ENCODE peak calls at places on chromosome 11, in six cellular contexts. R is NCI-H345; H is AG09309; X is activated naive CD4-positive, alpha-beta T cell; W is stimulated activated naive CD4-positive, alpha-beta T cell; S is stimulated activated CD4-positive, alpha-beta T cell treated with anti-CD3 and anti-CD28 coated beads, Interleukin-15, amount 100 ng/mL, for 24 hours. E is an unnamed sample.

GRCh38 chr11:29227816-29228215 is 789.0 kb downstream of the KCNA4 start:
- DNase-seq in H (no peak), W (no peak), R (no peak), X (no peak), S (no peak), E (no peak)

GRCh38 chr11:109914038-109914437 is 179.2 kb upstream of the ZC3H12C start:
- DNase-seq in R (peak; percentile 8), X (no peak), S (no peak), H (no peak), W (no peak), E (peak; percentile 9)

GRCh38 chr11:75582461-75582934 is 20.4 kb downstream of the SERPINH1 start:
- DNase-seq in S (no peak), R (no peak), H (no peak), W (no peak), X (no peak), E (no peak)

GRCh38 chr11:95768521-95768920 is 21.1 kb downstream of the FAM76B start:
- DNase-seq in S (no peak), R (no peak), H (no peak), W (no peak), X (no peak), E (no peak)

GRCh38 chr11:80970016-80970516 is 1529.2 kb upstream of the TENM4 start:
- DNase-seq in W (no peak), X (no peak), R (no peak), S (no peak), H (no peak), E (no peak)

GRCh38 chr11:19931141-19931767 is 218.6 kb downstream of the NAV2 start:
- DNase-seq in X (no peak), S (no peak), W (no peak), R (no peak), H (no peak), E (peak; percentile 74)

GRCh38 chr11:104152941-104153340 is 11.0 kb downstream of the PDGFD start:
- DNase-seq in X (no peak), W (no peak), H (no peak), R (peak; percentile 23), S (no peak), E (no peak)

GRCh38 chr11:35391922-35392813 is 27.2 kb downstream of the SLC1A2 start:
- DNase-seq in H (peak; percentile 45), R (peak; percentile 70), X (peak; percentile 59), W (peak; percentile 72), S (peak; percentile 91), E (peak; percentile 89)

GRCh38 chr11:120181446-120181992 is 29.3 kb upstream of the OAF start:
- DNase-seq in H (no peak), S (no peak), X (no peak), R (no peak), W (no peak), E (peak; percentile 2)

GRCh38 chr11:94650756-94651155 is 83.6 kb downstream of the PIWIL4 start:
- DNase-seq in R (no peak), S (no peak), X (no peak), W (no peak), H (peak; percentile 83), E (peak; percentile 45)

GRCh38 chr11:43930868-43931716 is 11.3 kb upstream of the C11orf96 start:
- DNase-seq in S (no peak), X (no peak), H (no peak), W (no peak), R (no peak), E (no peak)

GRCh38 chr11:117334896-117335295 is 7.2 kb downstream of the CEP164 start:
- DNase-seq in X (no peak), R (no peak), H (no peak), W (no peak), S (no peak), E (no peak)

GRCh38 chr11:128135451-128135850 is 451.9 kb downstream of the ETS1 start:
- DNase-seq in W (no peak), X (no peak), S (no peak), H (no peak), R (no peak), E (no peak)

GRCh38 chr11:47229161-47229560 is 14.4 kb downstream of the DDB2 start:
- DNase-seq in S (no peak), X (no peak), R (no peak), H (no peak), W (no peak), E (no peak)

GRCh38 chr11:124812876-124813275 is 12.7 kb upstream of the MSANTD2 start:
- DNase-seq in S (no peak), W (no peak), X (no peak), R (no peak), H (no peak), E (no peak)

GRCh38 chr11:10770626-10771254 is 19.7 kb downstream of the CTR9 start:
- DNase-seq in S (peak; percentile 38), H (no peak), X (no peak), R (peak; percentile 17), W (no peak), E (peak; percentile 63)

GRCh38 chr11:10295056-10295901 is 1.3 kb upstream of the SBF2 start:
- DNase-seq in R (no peak), X (no peak), H (no peak), W (no peak), S (no peak), E (no peak)

GRCh38 chr11:2573240-2574042 is 126.4 kb downstream of the KCNQ1OT1 start:
- DNase-seq in R (no peak), S (no peak), W (no peak), H (no peak), X (no peak), E (no peak)

GRCh38 chr11:16999116-16999515 is 15.1 kb downstream of the PLEKHA7 start:
- DNase-seq in W (no peak), R (no peak), H (no peak), S (no peak), X (no peak), E (no peak)

GRCh38 chr11:25733777-25734176 is 598.2 kb upstream of the ANO3 start:
- DNase-seq in W (no peak), S (no peak), R (no peak), H (no peak), X (no peak), E (no peak)

GRCh38 chr11:95566151-95566670 is 223.4 kb downstream of the FAM76B start:
- DNase-seq in X (no peak), H (no peak), R (no peak), S (no peak), W (no peak), E (no peak)

GRCh38 chr11:57567512-57568329 is at the start of gene UBE2L6:
- DNase-seq in S (peak; percentile 77), W (peak; percentile 76), H (no peak), R (peak; percentile 61), X (peak; percentile 23), E (peak; percentile 78)

GRCh38 chr11:110186867-110187266 is 93.7 kb downstream of the ZC3H12C start:
- DNase-seq in R (no peak), W (no peak), S (no peak), H (no peak), X (no peak), E (no peak)

GRCh38 chr11:106827687-106828086 is 190.6 kb downstream of the GUCY1A2 start:
- DNase-seq in W (no peak), H (no peak), X (no peak), R (no peak), S (no peak), E (no peak)

GRCh38 chr11:106565326-106565725 is 452.9 kb downstream of the GUCY1A2 start:
- DNase-seq in X (no peak), H (no peak), R (no peak), W (no peak), S (no peak), E (no peak)

GRCh38 chr11:8360086-8360828 is 96.6 kb upstream of the LMO1 start:
- DNase-seq in S (no peak), W (no peak), X (no peak), R (no peak), H (no peak), E (peak; percentile 37)

GRCh38 chr11:795638-796564 is 2.2 kb downstream of the SLC25A22 start:
- DNase-seq in H (no peak), R (no peak), S (peak; percentile 92), W (peak; percentile 74), X (peak; percentile 55), E (peak; percentile 83)

GRCh38 chr11:101618691-101619090 is 34.9 kb upstream of the TRPC6 start:
- DNase-seq in W (no peak), X (no peak), R (no peak), H (no peak), S (no peak), E (no peak)

GRCh38 chr11:12218909-12219308 is 108.5 kb downstream of the MICAL2 start:
- DNase-seq in W (no peak), X (no peak), H (no peak), R (no peak), S (no peak), E (peak; percentile 68)

GRCh38 chr11:116059909-116060308 is 555.7 kb upstream of the CADM1 start:
- DNase-seq in R (no peak), X (no peak), H (no peak), W (no peak), S (no peak), E (no peak)

GRCh38 chr11:79926707-79927106 is 485.9 kb upstream of the TENM4 start:
- DNase-seq in R (no peak), W (no peak), H (no peak), X (no peak), S (no peak), E (no peak)

GRCh38 chr11:971092-971690 is 45.5 kb downstream of the AP2A2 start:
- DNase-seq in X (no peak), S (no peak), W (no peak), R (no peak), H (no peak), E (no peak)

GRCh38 chr11:85682330-85683305 is 3.4 kb downstream of the CCDC89 start:
- DNase-seq in H (no peak), W (peak; percentile 29), S (peak; percentile 81), R (peak; percentile 39), X (peak; percentile 12), E (no peak)

GRCh38 chr11:111454561-111455192 is 57.5 kb downstream of the BTG4 start:
- DNase-seq in H (no peak), X (peak; percentile 9), S (peak; percentile 78), W (no peak), R (peak; percentile 41), E (peak; percentile 78)